ENCODE peak calls at places on chromosomes 1 and 21, in four cellular contexts. U, X, N and A are unnamed samples.

GRCh38 chr1:145846191-145846590 is 761 bp downstream of the NUDT17 start:
- DNase-seq in U (no peak), N (no peak), X (peak), A (peak)

GRCh38 chr1:7885513-7886298 is 32.8 kb upstream of the UTS2 start:
- DNase-seq in N (no peak), U (no peak), X (no peak), A (peak)

GRCh38 chr1:5455056-5455455 is 537.2 kb downstream of the NPHP4 start:
- DNase-seq in X (no peak), U (no peak), N (no peak), A (no peak)

GRCh38 chr1:169363046-169363756 is 4.4 kb downstream of the NME7 start:
- DNase-seq in X (no peak), U (no peak), N (no peak), A (no peak)

GRCh38 chr1:204093421-204093717 is 20.5 kb downstream of the SOX13 start:
- DNase-seq in X (no peak), N (no peak), U (no peak), A (no peak)

GRCh38 chr1:154852845-154853244 is 17.2 kb downstream of the KCNN3 start:
- DNase-seq in U (no peak), X (no peak), N (no peak), A (no peak)

GRCh38 chr1:231626951-231627614 is 493 bp downstream of the DISC1 start:
- DNase-seq in X (peak), U (peak), N (peak), A (peak)

GRCh38 chr21:38918629-38919346 is 113.1 kb downstream of the ETS2 start:
- DNase-seq in X (no peak), U (no peak), N (no peak), A (no peak)

GRCh38 chr1:234486858-234487830 is 8.2 kb upstream of the TARBP1 start:
- DNase-seq in U (no peak), X (no peak), N (peak), A (no peak)

GRCh38 chr1:30525980-30526651 is 197.3 kb downstream of the MATN1 start:
- DNase-seq in U (peak), N (no peak), X (no peak), A (peak)

GRCh38 chr1:115674011-115674410 is 32.2 kb downstream of the VANGL1 start:
- DNase-seq in N (no peak), X (no peak), U (no peak), A (no peak)

GRCh38 chr1:230350208-230350921 is 75.8 kb downstream of the PGBD5 start:
- DNase-seq in N (no peak), U (no peak), X (no peak), A (no peak)